ENCODE peak calls at places on chromosomes 4 and X, in four cellular contexts. Z is MM.1S; F is CD8-positive, alpha-beta T cell; O is nephron progenitor cell. W is an unnamed sample.

GRCh38 chr4:92254767-92255442 is 48.9 kb upstream of the GRID2 start:
- DNase-seq in Z (no peak), F (no peak), O (no peak), W (no peak)

GRCh38 chrX:23661671-23662070 is 5.6 kb upstream of the PRDX4 start:
- DNase-seq in F (no peak), O (no peak), Z (no peak), W (no peak)

GRCh38 chr4:146124023-146124680 is 51.4 kb upstream of the LSM6 start:
- DNase-seq in O (no peak), Z (no peak), F (no peak), W (no peak)

GRCh38 chr4:17781072-17781830 is at the start of gene FAM184B:
- DNase-seq in F (no peak), Z (no peak), O (peak), W (peak)

GRCh38 chr4:6526696-6527095 is 48.3 kb upstream of the MAN2B2 start:
- DNase-seq in O (no peak), Z (no peak), F (no peak), W (no peak)

GRCh38 chrX:155612312-155613224 is at the start of gene TMLHE:
- DNase-seq in F (peak), Z (peak), O (peak), W (peak)

GRCh38 chrX:120302434-120302833 is 8.8 kb downstream of the TMEM255A start:
- DNase-seq in O (no peak), F (peak), Z (peak), W (peak)

GRCh38 chrX:49162620-49163019 is at the start of gene MAGIX:
- DNase-seq in Z (no peak), F (no peak), O (no peak), W (no peak)

GRCh38 chr4:186570193-186570996 is 15.0 kb upstream of the MTNR1A start:
- DNase-seq in O (peak), Z (no peak), F (no peak), W (no peak)

GRCh38 chrX:126770179-126770578 is 49.4 kb upstream of the PRR32 start:
- DNase-seq in F (no peak), Z (peak), O (no peak), W (peak)

GRCh38 chr4:143773998-143774898 is 73.8 kb upstream of the FREM3 start:
- DNase-seq in F (peak), O (peak), Z (peak), W (peak)

GRCh38 chr4:18180122-18180521 is 158.6 kb upstream of the LCORL start:
- DNase-seq in Z (no peak), O (no peak), F (no peak), W (no peak)

GRCh38 chrX:133819546-133819945 is 165.8 kb downstream of the GPC3 start:
- DNase-seq in Z (no peak), F (no peak), O (no peak), W (no peak)

GRCh38 chrX:9114245-9114644 is 80.3 kb upstream of the FAM9B start:
- DNase-seq in O (no peak), Z (no peak), F (no peak), W (no peak)

GRCh38 chr4:10664408-10664807 is 20.2 kb downstream of the CLNK start:
- DNase-seq in F (no peak), Z (no peak), O (no peak), W (no peak)

GRCh38 chr4:184472540-184473264 is 1.6 kb downstream of the IRF2 start:
- DNase-seq in F (peak), Z (peak), O (peak), W (peak)

DNA sequence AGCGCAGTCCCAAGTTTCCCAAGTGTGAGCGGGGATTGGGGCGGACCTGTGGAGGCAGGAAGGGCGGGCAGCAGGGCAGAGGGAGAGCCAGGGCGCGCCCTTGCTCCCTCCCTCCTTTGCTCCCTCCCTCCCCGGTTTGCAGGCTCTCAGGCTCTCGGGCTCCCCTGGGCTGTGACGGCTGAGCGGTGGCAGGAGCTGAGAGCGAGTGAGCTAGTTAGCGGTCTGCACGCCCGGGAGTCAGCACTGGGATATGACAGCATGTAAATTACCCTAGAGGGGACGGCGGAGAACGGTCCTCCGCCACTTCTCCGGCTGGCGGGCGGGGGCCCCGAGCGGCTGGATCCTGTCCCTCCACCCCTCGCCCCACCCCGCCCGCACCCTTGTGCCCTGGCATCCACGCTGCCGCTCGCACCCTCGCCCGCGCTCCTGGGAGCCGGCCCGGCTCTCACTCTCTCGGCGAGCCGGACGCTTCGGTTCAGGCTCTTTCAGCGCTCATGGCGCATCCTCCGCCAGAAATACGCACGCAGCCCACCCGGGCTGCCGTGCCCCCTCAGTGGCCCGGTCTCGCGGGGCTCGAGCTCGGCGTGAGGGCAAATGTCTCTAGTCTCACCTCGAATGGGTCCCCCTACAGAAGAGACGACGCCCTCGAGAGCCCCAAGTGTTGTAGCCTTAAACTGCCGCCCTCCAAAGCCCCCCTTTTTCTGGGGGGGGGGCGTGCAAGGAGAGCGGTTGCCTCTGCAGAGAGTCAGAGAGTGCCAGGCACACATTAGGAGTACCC is at the start of gene TSC22D3:
- DNase-seq in Z (peak), F (peak), O (peak), W (peak)
- TF ChIP-seq CTCF in Z (no peak), F (no peak), O (no peak), W (no peak)

DNA sequence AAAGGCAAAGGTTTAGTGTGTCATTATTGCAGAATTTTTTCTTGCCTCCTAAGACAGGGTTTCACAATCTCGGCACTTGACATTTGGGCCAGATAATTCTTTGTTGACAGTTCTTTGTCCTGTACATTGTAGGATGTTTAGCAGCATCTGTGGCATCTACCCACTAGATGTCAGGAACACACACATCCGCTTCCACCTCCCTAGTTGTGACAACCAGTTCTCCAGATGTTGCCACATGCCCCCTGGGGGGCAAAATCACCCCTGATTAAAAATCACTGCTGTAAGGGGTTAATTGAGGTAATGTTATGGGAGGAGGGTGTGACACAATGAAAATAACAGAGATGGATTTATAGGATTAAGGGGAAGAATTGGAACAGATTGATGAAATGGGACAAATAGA is 75.3 kb downstream of the HMGB2 start:
- DNase-seq in O (no peak), F (no peak), Z (no peak), W (no peak)
- TF ChIP-seq CTCF in O (no peak), F (no peak), Z (no peak), W (no peak)

GRCh38 chrX:2701600-2701999 is 10.5 kb downstream of the CD99 start:
- DNase-seq in F (no peak), O (no peak), Z (peak), W (no peak)

GRCh38 chrX:2705461-2705860 is 14.4 kb downstream of the CD99 start:
- DNase-seq in Z (no peak), O (no peak), F (no peak), W (no peak)

GRCh38 chrX:2700405-2701320 is 9.6 kb downstream of the CD99 start:
- DNase-seq in O (no peak), F (no peak), Z (no peak), W (no peak)

GRCh38 chrX:2705036-2705435 is 13.9 kb downstream of the CD99 start:
- DNase-seq in Z (no peak), O (no peak), F (no peak), W (no peak)

GRCh38 chrX:2703991-2704369 is 12.9 kb downstream of the CD99 start:
- DNase-seq in F (no peak), Z (no peak), O (no peak), W (no peak)
- TF ChIP-seq CTCF in F (no peak), Z (no peak), O (no peak), W (no peak)

GRCh38 chr4:71995297-71995696 is 36.5 kb upstream of the NPFFR2 start:
- DNase-seq in Z (no peak), F (no peak), O (no peak), W (no peak)

GRCh38 chr4:71994559-71994958 is 37.2 kb upstream of the NPFFR2 start:
- DNase-seq in O (no peak), Z (no peak), F (no peak), W (no peak)

GRCh38 chr4:71992571-71992970 is 39.2 kb upstream of the NPFFR2 start:
- DNase-seq in O (no peak), F (no peak), Z (peak), W (no peak)
- TF ChIP-seq CTCF in O (no peak), F (no peak), Z (no peak), W (no peak)